ENCODE peak calls at places on chromosomes 4 and X, in ten cellular contexts. F, S, R, X, B, J, Y, V, D and E are unnamed samples.

GRCh38 chr4:2135083-2135482 is 76.0 kb downstream of the NAT8L start:
- DNase-seq in R (no peak), X (no peak), Y (peak), D (no peak), V (peak), B (peak), J (no peak), S (no peak), F (no peak), E (no peak)

GRCh38 chrX:138492371-138492770 is 219.1 kb downstream of the FGF13 start:
- DNase-seq in Y (no peak), X (no peak), F (no peak), B (no peak), J (no peak), D (no peak), R (no peak), S (no peak), V (no peak), E (no peak)

GRCh38 chr4:184854673-184855072 is 28.9 kb upstream of the ACSL1 start:
- DNase-seq in Y (no peak), F (no peak), V (no peak), B (no peak), J (no peak), S (no peak), D (no peak), X (no peak), R (no peak), E (no peak)

GRCh38 chr4:5742388-5742787 is 31.4 kb downstream of the EVC start:
- DNase-seq in X (no peak), F (no peak), J (no peak), D (no peak), S (no peak), Y (no peak), V (no peak), B (no peak), R (no peak), E (no peak)

GRCh38 chrX:50448565-50448964 is 22.1 kb downstream of the DGKK start:
- DNase-seq in D (no peak), R (no peak), Y (no peak), J (no peak), S (no peak), F (no peak), V (no peak), X (no peak), B (no peak), E (no peak)

GRCh38 chr4:156766846-156767245 is 204.8 kb downstream of the PDGFC start:
- DNase-seq in B (no peak), J (no peak), Y (no peak), X (no peak), R (no peak), F (no peak), S (no peak), D (no peak), V (peak), E (no peak)

GRCh38 chrX:41802958-41803357 is 79.0 kb downstream of the GPR82 start:
- DNase-seq in Y (no peak), B (no peak), F (no peak), V (no peak), X (no peak), D (no peak), R (peak), J (no peak), S (no peak), E (no peak)

GRCh38 chr4:12926189-12927066 is 557.7 kb downstream of the RAB28 start:
- DNase-seq in D (no peak), R (no peak), J (no peak), Y (peak), F (no peak), X (no peak), B (no peak), S (no peak), V (no peak), E (no peak)

GRCh38 chrX:107728342-107729099 is 47.1 kb downstream of the TSC22D3 start:
- DNase-seq in S (peak), J (no peak), R (no peak), V (no peak), D (no peak), F (no peak), B (no peak), Y (no peak), X (no peak), E (no peak)

GRCh38 chrX:93875621-93876282 is 201.7 kb downstream of the FAM133A start:
- DNase-seq in F (no peak), R (no peak), J (no peak), V (no peak), B (no peak), Y (no peak), X (no peak), S (no peak), D (no peak), E (no peak)

GRCh38 chr4:71163317-71163716 is 169.9 kb downstream of the DCK start:
- DNase-seq in F (no peak), B (no peak), X (no peak), D (no peak), S (no peak), Y (no peak), R (no peak), J (no peak), V (no peak), E (no peak)

GRCh38 chr4:86117781-86118302 is 242.0 kb downstream of the MAPK10 start:
- DNase-seq in D (no peak), V (peak), F (no peak), Y (peak), R (no peak), X (no peak), B (no peak), J (no peak), S (no peak), E (peak)

GRCh38 chrX:80513620-80514019 is 93.4 kb downstream of the TENT5D start:
- DNase-seq in S (no peak), V (no peak), D (no peak), B (no peak), Y (no peak), F (no peak), J (no peak), R (no peak), X (no peak), E (no peak)

DNA sequence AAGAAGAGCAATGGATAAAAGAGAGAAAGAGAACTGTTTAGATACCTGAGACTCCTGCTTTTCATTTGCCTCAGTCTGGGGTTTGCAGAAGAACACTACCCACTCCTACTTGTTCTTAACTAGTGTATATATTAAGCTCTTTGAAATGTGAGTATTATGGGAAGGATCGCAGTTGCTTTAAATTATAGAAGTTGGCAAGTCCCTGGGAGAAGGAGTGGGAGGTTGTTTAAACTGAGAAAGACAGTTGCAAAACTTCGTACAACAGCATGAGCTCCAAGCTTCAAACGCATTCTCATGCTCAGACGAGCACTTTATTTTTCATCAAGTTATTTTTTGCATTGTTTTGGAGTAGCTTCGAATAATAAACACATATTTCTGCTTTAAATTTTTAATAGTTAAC is 88.1 kb upstream of the C1QTNF7 start:
- DNase-seq in F (no peak), D (no peak), V (peak), Y (peak), S (no peak), R (no peak), J (no peak), X (no peak), B (no peak), E (no peak)
- H3K4me3 ChIP-seq in F (peak), D (no peak), V (peak), Y (no peak), S (no peak), R (no peak), J (peak), X (no peak), B (no peak), E (no peak)

GRCh38 chrX:39133971-39134370 is 332.7 kb downstream of the MID1IP1 start:
- DNase-seq in Y (no peak), F (no peak), J (no peak), R (peak), S (peak), V (no peak), B (no peak), X (no peak), D (peak), E (no peak)
- TF ChIP-seq CTCF in Y (peak), F (peak), J (no peak), R (peak), S (no peak), V (no peak), B (no peak), X (no peak), D (peak), E (no peak)

GRCh38 chr4:112910109-112910736 is 139.2 kb upstream of the ANK2 start:
- DNase-seq in R (no peak), F (no peak), S (no peak), J (peak), D (no peak), V (peak), B (peak), Y (peak), X (no peak), E (peak)
- H3K4me3 ChIP-seq in R (no peak), F (peak), S (peak), J (peak), D (no peak), V (peak), B (no peak), Y (peak), X (peak), E (no peak)

GRCh38 chr4:162131256-162131655 is 32.5 kb downstream of the FSTL5 start:
- DNase-seq in V (peak), X (no peak), Y (peak), R (no peak), J (no peak), F (no peak), S (no peak), B (no peak), D (no peak), E (no peak)
- TF ChIP-seq CTCF in V (no peak), X (no peak), Y (peak), R (no peak), J (no peak), F (no peak), S (no peak), B (peak), D (peak), E (no peak)